ENCODE peak calls at places on chromosomes 12 and 14, in four cellular contexts. One of them, this sample, is unnamed.

GRCh38 chr14:85175556-85175955 is 354.4 kb upstream of the FLRT2 start:
- DNase-seq in NCI-H1105 treated with DMSO at 0.1 percent for 48 hours: no peak
- DNase-seq in kidney glomerular epithelial cell: no peak
- DNase-seq in MCF 10A: no peak
- DNase-seq in this sample: no peak

GRCh38 chr14:102655154-102655553 is 62.7 kb downstream of the RCOR1 start:
- DNase-seq in NCI-H1105 treated with DMSO at 0.1 percent for 48 hours: no peak
- DNase-seq in kidney glomerular epithelial cell: peak
- DNase-seq in MCF 10A: peak
- DNase-seq in this sample: no peak

GRCh38 chr12:77645966-77646598 is 184.6 kb upstream of the NAV3 start:
- DNase-seq in NCI-H1105 treated with DMSO at 0.1 percent for 48 hours: no peak
- DNase-seq in kidney glomerular epithelial cell: no peak
- DNase-seq in MCF 10A: no peak
- DNase-seq in this sample: no peak

GRCh38 chr14:65658202-65658601 is 245.7 kb downstream of the FUT8 start:
- DNase-seq in NCI-H1105 treated with DMSO at 0.1 percent for 48 hours: no peak
- DNase-seq in kidney glomerular epithelial cell: peak
- DNase-seq in MCF 10A: no peak
- DNase-seq in this sample: no peak

GRCh38 chr12:76083761-76084276 is 666 bp downstream of the NAP1L1 start:
- DNase-seq in NCI-H1105 treated with DMSO at 0.1 percent for 48 hours: peak
- DNase-seq in kidney glomerular epithelial cell: peak
- DNase-seq in MCF 10A: peak
- DNase-seq in this sample: peak

GRCh38 chr12:21501258-21502163 is at the start of the genes GOLT1B and RECQL:
- DNase-seq in NCI-H1105 treated with DMSO at 0.1 percent for 48 hours: peak
- DNase-seq in kidney glomerular epithelial cell: peak
- DNase-seq in MCF 10A: peak
- DNase-seq in this sample: peak

GRCh38 chr12:107704056-107704455 is 18.5 kb downstream of the PWP1 start:
- DNase-seq in NCI-H1105 treated with DMSO at 0.1 percent for 48 hours: no peak
- DNase-seq in kidney glomerular epithelial cell: no peak
- DNase-seq in MCF 10A: peak
- DNase-seq in this sample: no peak

GRCh38 chr14:100765991-100766390 is 39.3 kb downstream of the DLK1 start:
- DNase-seq in NCI-H1105 treated with DMSO at 0.1 percent for 48 hours: no peak
- DNase-seq in kidney glomerular epithelial cell: no peak
- DNase-seq in MCF 10A: no peak
- DNase-seq in this sample: no peak

GRCh38 chr12:20629414-20630156 is 65.5 kb upstream of the SLCO1C1 start:
- DNase-seq in NCI-H1105 treated with DMSO at 0.1 percent for 48 hours: no peak
- DNase-seq in kidney glomerular epithelial cell: peak
- DNase-seq in MCF 10A: peak
- DNase-seq in this sample: no peak

GRCh38 chr12:2489266-2489665 is 305.5 kb upstream of the FKBP4 start:
- DNase-seq in NCI-H1105 treated with DMSO at 0.1 percent for 48 hours: no peak
- DNase-seq in kidney glomerular epithelial cell: no peak
- DNase-seq in MCF 10A: no peak
- DNase-seq in this sample: no peak

GRCh38 chr14:69850086-69850735 is 29.0 kb upstream of the SMOC1 start:
- DNase-seq in NCI-H1105 treated with DMSO at 0.1 percent for 48 hours: no peak
- DNase-seq in kidney glomerular epithelial cell: no peak
- DNase-seq in MCF 10A: no peak
- DNase-seq in this sample: peak

GRCh38 chr12:100827901-100828520 is 33.4 kb downstream of the ANO4 start:
- DNase-seq in NCI-H1105 treated with DMSO at 0.1 percent for 48 hours: peak
- DNase-seq in kidney glomerular epithelial cell: peak
- DNase-seq in MCF 10A: peak
- DNase-seq in this sample: peak

GRCh38 chr12:26239508-26240328 is 44.3 kb downstream of the SSPN start:
- DNase-seq in NCI-H1105 treated with DMSO at 0.1 percent for 48 hours: no peak
- DNase-seq in kidney glomerular epithelial cell: peak
- DNase-seq in MCF 10A: peak
- DNase-seq in this sample: no peak

GRCh38 chr12:4685317-4685716 is 34.9 kb upstream of the GALNT8 start:
- DNase-seq in NCI-H1105 treated with DMSO at 0.1 percent for 48 hours: no peak
- DNase-seq in kidney glomerular epithelial cell: no peak
- DNase-seq in MCF 10A: no peak
- DNase-seq in this sample: no peak

GRCh38 chr14:39247256-39247655 is 13.5 kb downstream of the MIA2 start:
- DNase-seq in NCI-H1105 treated with DMSO at 0.1 percent for 48 hours: no peak
- DNase-seq in kidney glomerular epithelial cell: peak
- DNase-seq in MCF 10A: peak
- DNase-seq in this sample: no peak

GRCh38 chr12:31261744-31262143 is 64.2 kb downstream of the SINHCAF start:
- DNase-seq in NCI-H1105 treated with DMSO at 0.1 percent for 48 hours: no peak
- DNase-seq in kidney glomerular epithelial cell: no peak
- DNase-seq in MCF 10A: no peak
- DNase-seq in this sample: no peak

GRCh38 chr12:62214847-62215246 is 45.4 kb upstream of the USP15 start:
- DNase-seq in NCI-H1105 treated with DMSO at 0.1 percent for 48 hours: no peak
- DNase-seq in kidney glomerular epithelial cell: no peak
- DNase-seq in MCF 10A: peak
- DNase-seq in this sample: no peak

This sample was measured in SK-N-DZ.